ENCODE peak calls at places on chromosomes 13 and 19, in seven cellular contexts. F is psoas muscle, A is aorta, O is mammary epithelial cell, I is C1 segment of cervical spinal cord, S is progenitor cell of endocrine pancreas, E is T1000. T is an unnamed sample.

GRCh38 chr19:32876919-32877285 is 7.3 kb upstream of the SLC7A9 start:
- DNase-seq in F (no peak), A (no peak), O (no peak), I (no peak), S (no peak), E (peak), T (peak)

GRCh38 chr19:6674868-6675305 is 4.9 kb upstream of the TNFSF14 start:
- DNase-seq in F (peak), A (peak), O (peak), I (no peak), S (no peak), E (peak), T (peak)

GRCh38 chr13:51001335-51001734 is 91.7 kb downstream of the RNASEH2B start:
- DNase-seq in F (no peak), A (no peak), O (no peak), I (no peak), S (no peak), E (no peak), T (no peak)

GRCh38 chr19:4456843-4457653 is 546 bp downstream of the UBXN6 start:
- DNase-seq in F (peak), A (peak), O (peak), I (peak), S (peak), E (no peak), T (peak)

GRCh38 chr13:109145631-109146030 is 516.2 kb downstream of the MYO16 start:
- DNase-seq in F (no peak), A (no peak), O (peak), I (peak), S (no peak), E (peak), T (peak)

GRCh38 chr13:103386341-103386740 is 320.1 kb upstream of the SLC10A2 start:
- DNase-seq in F (no peak), A (no peak), O (peak), I (no peak), S (no peak), E (peak), T (no peak)

GRCh38 chr19:58381460-58382220 is 810 bp upstream of the ZNF837 start:
- DNase-seq in F (peak), A (no peak), O (no peak), I (no peak), S (no peak), E (no peak), T (no peak)

GRCh38 chr19:45710731-45711130 is 18.3 kb downstream of the QPCTL start:
- DNase-seq in F (no peak), A (no peak), O (no peak), I (no peak), S (no peak), E (no peak), T (no peak)

GRCh38 chr13:75489502-75490263 is 7.7 kb upstream of the TBC1D4 start:
- DNase-seq in F (no peak), A (no peak), O (peak), I (no peak), S (no peak), E (no peak), T (peak)

GRCh38 chr13:93145199-93145598 is 81.4 kb upstream of the GPC6 start:
- DNase-seq in F (no peak), A (no peak), O (peak), I (no peak), S (no peak), E (no peak), T (no peak)

GRCh38 chr13:46355088-46355468 is 32.0 kb downstream of the RUBCNL start:
- DNase-seq in F (no peak), A (no peak), O (no peak), I (no peak), S (no peak), E (no peak), T (no peak)

GRCh38 chr19:18231775-18232174 is 5.5 kb upstream of the PDE4C start:
- DNase-seq in F (no peak), A (no peak), O (no peak), I (no peak), S (no peak), E (no peak), T (no peak)

GRCh38 chr13:39054112-39054511 is 15.9 kb downstream of the NHLRC3 start:
- DNase-seq in F (no peak), A (no peak), O (no peak), I (peak), S (no peak), E (no peak), T (no peak)

T was measured in small intestine.